ENCODE peak calls at places on chromosomes 7 and 10, in ten cellular contexts. S is GF-D8; R is non-pigmented ciliary epithelial cell; A is OCI-LY7; I is kidney; D is stimulated activated naive CD8-positive, alpha-beta T cell treated with anti-CD3 and anti-CD28 coated beads, Interleukin-15, amount 100 ng/mL, for 72 hours; V is mammary epithelial cell; U is neural progenitor cell; F is activated naive CD8-positive, alpha-beta T cell treated with anti-CD3 and anti-CD28 coated beads, Interleukin-2, amount 50 U/mL, for 24 hours; P is astrocyte of the spinal cord. L is an unnamed sample.

GRCh38 chr10:29555746-29556481 is 78.9 kb downstream of the SVIL start:
- DNase-seq in D (no peak), A (no peak), S (no peak), R (no peak), P (peak), I (no peak), F (no peak), V (peak), U (peak), L (no peak)

GRCh38 chr10:51689536-51689935 is 9.9 kb downstream of the CSTF2T start:
- DNase-seq in D (no peak), V (peak), I (no peak), S (no peak), P (no peak), R (no peak), F (no peak), U (no peak), A (no peak), L (no peak)

GRCh38 chr7:106021211-106022067 is 58.4 kb downstream of the CDHR3 start:
- DNase-seq in S (no peak), F (no peak), P (peak), A (no peak), D (peak), V (no peak), U (no peak), R (no peak), I (no peak), L (no peak)

GRCh38 chr7:143359769-143360168 is 2.7 kb downstream of the FAM131B start:
- DNase-seq in U (no peak), D (no peak), R (no peak), F (no peak), V (no peak), I (no peak), S (no peak), A (no peak), P (no peak), L (no peak)

GRCh38 chr10:104640339-104641149 is 546 bp upstream of the SORCS3 start:
- DNase-seq in U (peak), D (no peak), R (no peak), S (no peak), I (peak), P (peak), V (no peak), F (no peak), A (no peak), L (no peak)

GRCh38 chr7:5457245-5457735 is 33.7 kb upstream of the TNRC18 start:
- DNase-seq in F (no peak), V (no peak), A (peak), I (no peak), S (peak), D (no peak), P (no peak), U (no peak), R (no peak), L (no peak)

GRCh38 chr7:91519241-91520200 is 255.3 kb downstream of the FZD1 start:
- DNase-seq in D (no peak), V (no peak), P (peak), R (peak), I (no peak), A (no peak), S (no peak), U (peak), F (no peak), L (no peak)

GRCh38 chr10:44854693-44855350 is 56.3 kb upstream of the TMEM72 start:
- DNase-seq in D (no peak), U (peak), P (no peak), V (no peak), I (no peak), S (no peak), R (no peak), F (no peak), A (no peak), L (no peak)

GRCh38 chr7:37083311-37084096 is 359.2 kb upstream of the AOAH start:
- DNase-seq in V (no peak), P (peak), A (no peak), F (no peak), U (no peak), I (peak), R (no peak), D (no peak), S (no peak), L (no peak)

GRCh38 chr7:151696738-151697514 is 177.2 kb upstream of the RHEB start:
- DNase-seq in I (peak), D (no peak), A (no peak), V (peak), R (no peak), S (no peak), P (no peak), U (peak), F (no peak), L (peak)

GRCh38 chr10:44970812-44971395 is 7.7 kb downstream of the DEPP1 start:
- DNase-seq in S (no peak), A (no peak), F (no peak), R (no peak), D (no peak), I (no peak), U (no peak), V (no peak), P (no peak), L (no peak)